ENCODE peak calls at places on chromosome 1, in seven cellular contexts. O is NCI-H1417, J is renal cortical epithelial cell, U is activated B cell treated with CpG ODN at 0.5 μM for 24 hours, B is hypothalamus, S is sigmoid colon, Y is PC-3. P is an unnamed sample.
A peak's percentile ranks its signal among the peaks of the same experiment; 100 is the strongest.

GRCh38 chr1:202501281-202501680 is 152.8 kb downstream of the PPP1R12B start:
- DNase-seq in U (no peak), O (peak; percentile 65), J (peak; percentile 45), Y (peak; percentile 52), S (no peak), B (no peak), P (no peak)

GRCh38 chr1:154895779-154896178 is 25.7 kb upstream of the KCNN3 start:
- DNase-seq in B (no peak), O (no peak), J (no peak), Y (no peak), S (no peak), U (no peak), P (no peak)

GRCh38 chr1:98049370-98050115 is 128.7 kb upstream of the DPYD start:
- DNase-seq in Y (no peak), O (peak; percentile 71), J (no peak), U (no peak), S (no peak), B (no peak), P (no peak)

GRCh38 chr1:2979191-2980072 is 41.8 kb upstream of the ACTRT2 start:
- DNase-seq in U (peak; percentile 11), Y (no peak), O (no peak), J (no peak), B (no peak), S (peak; percentile 59), P (no peak)

GRCh38 chr1:6724517-6725141 is 23.0 kb upstream of the DNAJC11 start:
- DNase-seq in S (no peak), J (peak; percentile 79), B (no peak), O (no peak), U (no peak), Y (peak; percentile 73), P (no peak)

GRCh38 chr1:77370161-77370560 is 88.3 kb downstream of the AK5 start:
- DNase-seq in S (no peak), Y (no peak), B (no peak), O (no peak), U (no peak), J (no peak), P (no peak)

GRCh38 chr1:83067954-83068353 is 931.0 kb downstream of the TTLL7 start:
- DNase-seq in B (no peak), U (no peak), S (no peak), Y (no peak), J (no peak), O (no peak), P (no peak)

GRCh38 chr1:179663810-179664209 is 72.2 kb downstream of the TDRD5 start:
- DNase-seq in O (no peak), J (no peak), Y (no peak), S (no peak), U (no peak), B (no peak), P (no peak)

GRCh38 chr1:96080925-96081324 is 640.7 kb upstream of the PTBP2 start:
- DNase-seq in B (no peak), O (no peak), S (no peak), J (no peak), Y (peak; percentile 43), U (no peak), P (no peak)

P was measured in substantia nigra.